ENCODE peak calls at places on chromosomes 16 and 17, in four cellular contexts. One of them, this sample, is unnamed.

GRCh38 chr16:83772806-83773205 is 35.0 kb upstream of the HSBP1 start:
- DNase-seq in SJSA1: no peak
- DNase-seq in CD8-positive, alpha-beta T cell: no peak
- DNase-seq in left ventricle myocardium inferior: no peak
- DNase-seq in this sample: no peak

GRCh38 chr17:58308173-58308984 is 20.2 kb downstream of the TSPOAP1 start:
- DNase-seq in SJSA1: peak; percentile 54
- DNase-seq in CD8-positive, alpha-beta T cell: no peak
- DNase-seq in left ventricle myocardium inferior: no peak
- DNase-seq in this sample: no peak

GRCh38 chr17:82687375-82687861 is 11.1 kb downstream of the RAB40B start:
- DNase-seq in SJSA1: no peak
- DNase-seq in CD8-positive, alpha-beta T cell: no peak
- DNase-seq in left ventricle myocardium inferior: no peak
- DNase-seq in this sample: no peak

GRCh38 chr17:9696279-9697044 is 51.1 kb downstream of the USP43 start:
- DNase-seq in SJSA1: no peak
- DNase-seq in left ventricle myocardium inferior: no peak
- DNase-seq in CD8-positive, alpha-beta T cell: no peak
- DNase-seq in this sample: no peak

GRCh38 chr17:15185625-15185991 is 79.5 kb downstream of the PMP22 start:
- DNase-seq in CD8-positive, alpha-beta T cell: no peak
- DNase-seq in SJSA1: no peak
- DNase-seq in left ventricle myocardium inferior: no peak
- DNase-seq in this sample: no peak

GRCh38 chr17:18182978-18183333 is 672 bp upstream of the ALKBH5 start:
- DNase-seq in SJSA1: peak; percentile 86
- DNase-seq in CD8-positive, alpha-beta T cell: no peak
- DNase-seq in left ventricle myocardium inferior: peak; percentile 91
- DNase-seq in this sample: peak; percentile 29

GRCh38 chr17:57941384-57942370 is 13.5 kb downstream of the CUEDC1 start:
- DNase-seq in CD8-positive, alpha-beta T cell: no peak
- DNase-seq in left ventricle myocardium inferior: no peak
- DNase-seq in SJSA1: no peak
- DNase-seq in this sample: no peak

GRCh38 chr17:64662774-64663367 is 764 bp upstream of the SMURF2 start:
- DNase-seq in left ventricle myocardium inferior: no peak
- DNase-seq in CD8-positive, alpha-beta T cell: no peak
- DNase-seq in SJSA1: peak; percentile 32
- DNase-seq in this sample: no peak

GRCh38 chr17:1711804-1712203 is 1.6 kb upstream of the TLCD2 start:
- DNase-seq in SJSA1: no peak
- DNase-seq in CD8-positive, alpha-beta T cell: no peak
- DNase-seq in left ventricle myocardium inferior: no peak
- DNase-seq in this sample: no peak

GRCh38 chr17:61407211-61407911 is 7.7 kb downstream of the TBX2 start:
- DNase-seq in CD8-positive, alpha-beta T cell: no peak
- DNase-seq in SJSA1: no peak
- DNase-seq in left ventricle myocardium inferior: no peak
- DNase-seq in this sample: no peak

GRCh38 chr17:6027342-6028024 is 42.7 kb upstream of the WSCD1 start:
- DNase-seq in left ventricle myocardium inferior: no peak
- DNase-seq in SJSA1: no peak
- DNase-seq in CD8-positive, alpha-beta T cell: no peak
- DNase-seq in this sample: no peak

GRCh38 chr16:20675488-20676267 is 21.8 kb downstream of the ACSM1 start:
- DNase-seq in left ventricle myocardium inferior: no peak
- DNase-seq in CD8-positive, alpha-beta T cell: no peak
- DNase-seq in SJSA1: no peak
- DNase-seq in this sample: no peak

GRCh38 chr17:31068291-31068690 is 26.5 kb upstream of the NF1 start:
- DNase-seq in CD8-positive, alpha-beta T cell: no peak
- DNase-seq in SJSA1: peak; percentile 74
- DNase-seq in left ventricle myocardium inferior: no peak
- DNase-seq in this sample: no peak

GRCh38 chr17:79408251-79408650 is 202.6 kb downstream of the RBFOX3 start:
- DNase-seq in left ventricle myocardium inferior: no peak
- DNase-seq in SJSA1: no peak
- DNase-seq in CD8-positive, alpha-beta T cell: no peak
- DNase-seq in this sample: no peak

GRCh38 chr16:67463059-67463458 is 17.9 kb downstream of the ATP6V0D1 start:
- DNase-seq in left ventricle myocardium inferior: no peak
- DNase-seq in CD8-positive, alpha-beta T cell: no peak
- DNase-seq in SJSA1: no peak
- DNase-seq in this sample: no peak

GRCh38 chr16:259814-260253 is 15.9 kb downstream of the RGS11 start:
- DNase-seq in left ventricle myocardium inferior: no peak
- DNase-seq in SJSA1: no peak
- DNase-seq in CD8-positive, alpha-beta T cell: no peak
- DNase-seq in this sample: no peak

GRCh38 chr17:82245144-82246039 is 16.6 kb downstream of the SLC16A3 start:
- DNase-seq in SJSA1: no peak
- DNase-seq in left ventricle myocardium inferior: no peak
- DNase-seq in CD8-positive, alpha-beta T cell: no peak
- DNase-seq in this sample: no peak

GRCh38 chr16:17070882-17071592 is 399.7 kb downstream of the XYLT1 start:
- DNase-seq in left ventricle myocardium inferior: no peak
- DNase-seq in SJSA1: no peak
- DNase-seq in CD8-positive, alpha-beta T cell: peak; percentile 58
- DNase-seq in this sample: peak; percentile 5

GRCh38 chr16:79261461-79261860 is 339.1 kb downstream of the MAF start:
- DNase-seq in CD8-positive, alpha-beta T cell: no peak
- DNase-seq in SJSA1: no peak
- DNase-seq in left ventricle myocardium inferior: peak; percentile 57
- DNase-seq in this sample: no peak

GRCh38 chr16:15464401-15465186 is 30.2 kb downstream of the BMERB1 start:
- DNase-seq in CD8-positive, alpha-beta T cell: no peak
- DNase-seq in SJSA1: no peak
- DNase-seq in left ventricle myocardium inferior: no peak
- DNase-seq in this sample: no peak

GRCh38 chr17:82828875-82829487 is 10.8 kb downstream of the ZNF750 start:
- DNase-seq in CD8-positive, alpha-beta T cell: no peak
- DNase-seq in left ventricle myocardium inferior: no peak
- DNase-seq in SJSA1: no peak
- DNase-seq in this sample: no peak

GRCh38 chr16:85162478-85163277 is 50.4 kb upstream of the CIBAR2 start:
- DNase-seq in CD8-positive, alpha-beta T cell: no peak
- DNase-seq in left ventricle myocardium inferior: peak; percentile 58
- DNase-seq in SJSA1: peak; percentile 73
- DNase-seq in this sample: no peak

GRCh38 chr16:60674241-60674640 is 1362.0 kb downstream of the CDH8 start:
- DNase-seq in left ventricle myocardium inferior: no peak
- DNase-seq in SJSA1: no peak
- DNase-seq in CD8-positive, alpha-beta T cell: no peak
- DNase-seq in this sample: no peak

GRCh38 chr17:3978421-3979275 is 14.4 kb upstream of the ATP2A3 start:
- DNase-seq in left ventricle myocardium inferior: no peak
- DNase-seq in CD8-positive, alpha-beta T cell: no peak
- DNase-seq in SJSA1: no peak
- DNase-seq in this sample: no peak

GRCh38 chr16:82876951-82877350 is 250.2 kb downstream of the CDH13 start:
- DNase-seq in CD8-positive, alpha-beta T cell: no peak
- DNase-seq in left ventricle myocardium inferior: no peak
- DNase-seq in SJSA1: no peak
- DNase-seq in this sample: no peak

GRCh38 chr17:33469911-33470310 is 176.8 kb upstream of the ASIC2 start:
- DNase-seq in CD8-positive, alpha-beta T cell: no peak
- DNase-seq in SJSA1: peak; percentile 53
- DNase-seq in left ventricle myocardium inferior: no peak
- DNase-seq in this sample: peak; percentile 4

GRCh38 chr16:12971216-12971615 is 69.8 kb downstream of the SHISA9 start:
- DNase-seq in left ventricle myocardium inferior: no peak
- DNase-seq in CD8-positive, alpha-beta T cell: no peak
- DNase-seq in SJSA1: peak; percentile 45
- DNase-seq in this sample: peak; percentile 43

GRCh38 chr16:46928811-46929210 is 44.6 kb downstream of the GPT2 start:
- DNase-seq in left ventricle myocardium inferior: no peak
- DNase-seq in SJSA1: no peak
- DNase-seq in CD8-positive, alpha-beta T cell: no peak
- DNase-seq in this sample: no peak

GRCh38 chr17:28953444-28954118 is 2.3 kb upstream of the PHF12 start:
- DNase-seq in CD8-positive, alpha-beta T cell: no peak
- DNase-seq in SJSA1: peak; percentile 61
- DNase-seq in left ventricle myocardium inferior: no peak
- DNase-seq in this sample: no peak

DNA sequence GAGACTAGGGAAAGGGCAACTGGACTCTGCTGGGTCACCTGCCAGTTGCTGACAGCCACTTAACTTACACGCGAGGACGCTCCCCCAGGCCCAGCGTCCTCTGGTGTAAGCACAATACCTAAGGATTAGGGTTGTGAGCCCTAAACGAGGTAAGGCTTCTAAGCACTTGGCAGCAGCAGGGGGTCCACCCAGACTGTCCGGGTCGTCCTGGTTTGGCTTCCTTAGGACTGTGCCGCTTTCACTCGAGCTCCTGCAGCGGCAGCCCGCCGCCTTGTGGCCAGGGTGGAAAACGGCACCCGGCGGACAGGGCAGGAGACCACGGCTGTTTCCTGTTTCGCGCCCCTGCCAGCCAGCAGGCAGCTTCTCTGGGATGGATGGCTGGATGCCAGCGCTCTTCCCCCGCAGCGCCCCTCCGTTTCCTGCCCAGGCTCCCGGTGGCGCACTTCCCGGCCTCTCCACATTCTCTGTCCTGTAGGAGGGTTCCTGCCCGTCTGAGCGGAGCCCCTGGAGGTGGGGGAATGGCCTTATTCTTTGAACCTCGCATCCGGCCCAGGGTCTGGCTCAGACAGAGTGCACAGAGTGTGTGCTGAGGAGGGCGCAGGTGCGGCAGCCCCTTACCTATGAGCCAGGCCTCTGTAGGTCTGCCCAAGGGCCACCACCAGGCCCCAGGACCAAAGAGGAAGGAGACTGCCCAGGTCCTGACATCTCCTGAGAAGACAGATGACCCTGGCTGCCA is 47.0 kb upstream of the AMZ2 start:
- DNase-seq in CD8-positive, alpha-beta T cell: peak; percentile 53
- DNase-seq in left ventricle myocardium inferior: peak; percentile 74
- DNase-seq in SJSA1: peak; percentile 83
- DNase-seq in this sample: peak; percentile 29
- H3K4me3 ChIP-seq in CD8-positive, alpha-beta T cell: peak overlapping the region; percentile 56
- H3K4me3 ChIP-seq in left ventricle myocardium inferior: peak overlapping the region; percentile 68
- H3K4me3 ChIP-seq in SJSA1: no peak overlapping the region
- H3K4me3 ChIP-seq in this sample: peak overlapping the region; percentile 3

GRCh38 chr16:29744541-29745101 is 1.2 kb downstream of the C16orf54 start:
- DNase-seq in CD8-positive, alpha-beta T cell: no peak
- DNase-seq in left ventricle myocardium inferior: no peak
- DNase-seq in SJSA1: no peak
- DNase-seq in this sample: no peak

GRCh38 chr16:29743827-29744531 is 1.8 kb downstream of the C16orf54 start:
- DNase-seq in CD8-positive, alpha-beta T cell: peak; percentile 30
- DNase-seq in left ventricle myocardium inferior: no peak
- DNase-seq in SJSA1: no peak
- DNase-seq in this sample: no peak

GRCh38 chr16:29745853-29746345 is at the start of gene C16orf54:
- DNase-seq in left ventricle myocardium inferior: peak; percentile 70
- DNase-seq in CD8-positive, alpha-beta T cell: peak; percentile 88
- DNase-seq in SJSA1: no peak
- DNase-seq in this sample: no peak

GRCh38 chr16:29743475-29743826 is 2.3 kb downstream of the C16orf54 start:
- DNase-seq in left ventricle myocardium inferior: no peak
- DNase-seq in SJSA1: no peak
- DNase-seq in CD8-positive, alpha-beta T cell: no peak
- DNase-seq in this sample: no peak

DNA sequence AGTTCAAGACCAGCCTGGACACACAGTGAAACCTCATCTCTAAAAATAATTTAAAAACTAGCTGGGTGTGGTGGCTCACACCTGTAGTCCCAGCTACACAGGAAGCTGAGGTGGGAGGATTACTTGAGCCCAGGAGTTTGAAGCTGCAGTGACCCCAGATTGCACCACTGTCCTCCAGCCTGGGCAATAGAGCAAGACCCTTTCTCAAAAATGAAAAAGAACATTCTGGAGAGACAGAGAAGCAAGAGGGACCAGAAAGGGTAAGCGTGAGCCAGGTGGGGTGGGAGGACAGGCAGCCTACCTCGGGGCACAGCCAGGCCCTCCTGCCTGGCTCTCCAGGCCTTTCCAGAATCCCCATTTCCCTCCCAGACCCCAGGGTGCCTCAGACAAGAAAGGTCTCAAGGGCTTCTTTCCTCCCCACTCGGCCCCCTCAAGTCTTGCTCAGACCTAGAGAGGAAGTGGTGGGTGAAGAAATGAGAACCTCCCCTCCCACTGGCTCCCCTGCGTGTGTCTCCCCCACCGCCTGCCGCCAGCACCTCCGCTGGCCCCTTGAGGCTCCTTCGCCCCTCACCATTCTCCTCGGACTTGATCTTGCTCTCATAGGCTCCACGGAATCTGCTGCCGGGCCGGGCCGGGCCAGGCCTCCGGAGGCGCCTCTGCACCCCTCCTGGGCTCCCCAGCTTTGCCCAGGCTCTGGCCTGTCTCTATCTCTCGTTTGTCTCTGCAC is 501 bp downstream of the C16orf54 start:
- DNase-seq in CD8-positive, alpha-beta T cell: peak; percentile 31
- DNase-seq in SJSA1: no peak
- DNase-seq in left ventricle myocardium inferior: peak; percentile 20
- DNase-seq in this sample: no peak
- H3K4me3 ChIP-seq in CD8-positive, alpha-beta T cell: peak overlapping the region; percentile 93
- H3K4me3 ChIP-seq in SJSA1: no peak overlapping the region
- H3K4me3 ChIP-seq in left ventricle myocardium inferior: peak overlapping the region; percentile 48
- H3K4me3 ChIP-seq in this sample: no peak overlapping the region

GRCh38 chr16:30447512-30448226 is 2.0 kb upstream of the SEPHS2 start:
- DNase-seq in CD8-positive, alpha-beta T cell: no peak
- DNase-seq in left ventricle myocardium inferior: no peak
- DNase-seq in SJSA1: no peak
- DNase-seq in this sample: no peak

GRCh38 chr16:30444231-30445148 is 1.2 kb downstream of the SEPHS2 start:
- DNase-seq in SJSA1: no peak
- DNase-seq in left ventricle myocardium inferior: no peak
- DNase-seq in CD8-positive, alpha-beta T cell: no peak
- DNase-seq in this sample: no peak

GRCh38 chr16:30445408-30446202 is at the start of gene SEPHS2:
- DNase-seq in left ventricle myocardium inferior: peak; percentile 99
- DNase-seq in CD8-positive, alpha-beta T cell: peak; percentile 93
- DNase-seq in SJSA1: peak; percentile 96
- DNase-seq in this sample: peak; percentile 94

GRCh38 chr16:30445149-30445407 is 596 bp downstream of the SEPHS2 start:
- DNase-seq in CD8-positive, alpha-beta T cell: no peak
- DNase-seq in left ventricle myocardium inferior: no peak
- DNase-seq in SJSA1: no peak
- DNase-seq in this sample: no peak

GRCh38 chr16:30446203-30446595 is 525 bp upstream of the SEPHS2 start:
- DNase-seq in CD8-positive, alpha-beta T cell: no peak
- DNase-seq in SJSA1: no peak
- DNase-seq in left ventricle myocardium inferior: no peak
- DNase-seq in this sample: no peak
- H3K4me3 ChIP-seq in CD8-positive, alpha-beta T cell: peak overlapping the region; percentile 69
- H3K4me3 ChIP-seq in SJSA1: peak overlapping the region; percentile 77
- H3K4me3 ChIP-seq in left ventricle myocardium inferior: peak overlapping the region; percentile 92
- H3K4me3 ChIP-seq in this sample: peak overlapping the region; percentile 87

DNA sequence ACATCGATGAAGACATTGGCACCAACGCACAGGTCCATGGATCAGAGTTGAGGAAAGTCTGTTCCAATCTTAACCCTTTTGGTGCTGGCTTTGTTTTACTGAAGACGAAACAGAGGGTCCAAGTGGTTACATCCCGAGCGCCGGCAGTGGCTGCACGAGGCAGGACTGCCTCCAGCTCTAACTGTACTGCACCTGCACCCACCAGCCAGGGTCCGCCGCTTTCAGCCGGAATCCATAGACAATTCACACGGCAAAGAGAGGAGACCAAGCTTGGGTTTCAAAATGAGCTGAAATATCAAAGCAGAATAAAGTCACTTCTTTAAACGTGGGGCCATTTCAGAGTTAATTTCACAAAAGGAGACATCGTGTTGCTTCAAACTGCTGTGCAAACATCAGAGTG is 21.2 kb upstream of the ZC3H18 start:
- DNase-seq in SJSA1: no peak
- DNase-seq in CD8-positive, alpha-beta T cell: no peak
- DNase-seq in left ventricle myocardium inferior: no peak
- DNase-seq in this sample: no peak
- H3K4me3 ChIP-seq in SJSA1: no peak overlapping the region
- H3K4me3 ChIP-seq in CD8-positive, alpha-beta T cell: no peak overlapping the region
- H3K4me3 ChIP-seq in left ventricle myocardium inferior: no peak overlapping the region
- H3K4me3 ChIP-seq in this sample: no peak overlapping the region